ENCODE peak calls at places on chromosomes 11 and 22, in seven cellular contexts. D is Ammon's horn; R is stimulated activated CD4-positive, alpha-beta T cell treated with anti-CD3 and anti-CD28 coated beads, Interleukin-12 subunit alpha, Interleukin-12 subunit beta, amount 100 ng/mL, for 24 hours; N is NCI-H1930; M is choroid plexus epithelial cell; G is adipocyte; K is EL. B is an unnamed sample.

GRCh38 chr11:96753997-96754396 is 364.2 kb downstream of the JRKL start:
- DNase-seq in D (no peak), R (no peak), N (no peak), M (no peak), G (no peak), K (no peak), B (no peak)

GRCh38 chr11:93668171-93668570 is 6.7 kb downstream of the CEP295 start:
- DNase-seq in D (no peak), R (no peak), N (no peak), M (no peak), G (peak; percentile 6), K (peak; percentile 36), B (no peak)

GRCh38 chr11:120512727-120513435 is 1.3 kb downstream of the GRIK4 start:
- DNase-seq in D (peak; percentile 60), R (no peak), N (no peak), M (no peak), G (no peak), K (no peak), B (no peak)

GRCh38 chr11:73192272-73192671 is 25.8 kb upstream of the P2RY2 start:
- DNase-seq in D (no peak), R (no peak), N (no peak), M (no peak), G (no peak), K (peak; percentile 19), B (no peak)

GRCh38 chr11:45053736-45054446 is 92.5 kb upstream of the PRDM11 start:
- DNase-seq in D (no peak), R (no peak), N (no peak), M (no peak), G (no peak), K (no peak), B (no peak)

GRCh38 chr22:47153854-47154542 is 391.5 kb downstream of the TBC1D22A start:
- DNase-seq in D (no peak), R (no peak), N (no peak), M (no peak), G (no peak), K (no peak), B (no peak)

GRCh38 chr11:114942207-114942606 is 263.9 kb downstream of the NXPE2 start:
- DNase-seq in D (no peak), R (no peak), N (no peak), M (no peak), G (no peak), K (no peak), B (no peak)

GRCh38 chr11:115264278-115264677 is 239.9 kb downstream of the CADM1 start:
- DNase-seq in D (no peak), R (no peak), N (no peak), M (no peak), G (no peak), K (no peak), B (no peak)

GRCh38 chr11:50267851-50268250 is 235.2 kb downstream of the OR4C45 start:
- DNase-seq in D (no peak), R (no peak), N (no peak), M (no peak), G (no peak), K (no peak), B (no peak)

GRCh38 chr11:70220920-70221319 is 17.8 kb downstream of the FADD start:
- DNase-seq in D (no peak), R (no peak), N (no peak), M (no peak), G (no peak), K (peak; percentile 64), B (no peak)

GRCh38 chr11:72633068-72633467 is 41.2 kb downstream of the PDE2A start:
- DNase-seq in D (no peak), R (no peak), N (no peak), M (no peak), G (no peak), K (no peak), B (no peak)

GRCh38 chr11:79400717-79401330 is 40.0 kb downstream of the TENM4 start:
- DNase-seq in D (peak; percentile 35), R (no peak), N (no peak), M (peak; percentile 50), G (peak; percentile 14), K (peak; percentile 34), B (no peak)

GRCh38 chr11:2655320-2655719 is 44.5 kb downstream of the KCNQ1OT1 start:
- DNase-seq in D (no peak), R (no peak), N (no peak), M (no peak), G (no peak), K (no peak), B (no peak)

GRCh38 chr11:102497061-102497460 is 33.5 kb downstream of the MMP7 start:
- DNase-seq in D (no peak), R (no peak), N (no peak), M (peak; percentile 54), G (peak; percentile 51), K (peak; percentile 57), B (no peak)

GRCh38 chr11:128409476-128409875 is 177.9 kb downstream of the ETS1 start:
- DNase-seq in D (no peak), R (no peak), N (no peak), M (peak; percentile 85), G (peak; percentile 75), K (peak; percentile 81), B (no peak)

GRCh38 chr11:69471329-69472052 is 10.0 kb upstream of the LINC01488 start:
- DNase-seq in D (no peak), R (no peak), N (no peak), M (no peak), G (no peak), K (no peak), B (no peak)